ENCODE peak calls at places on chromosomes 6 and 20, in six cellular contexts. D is HCEC 1CT, T is foreskin fibroblast, K is amygdala, R is NCI-H1105, M is GOT3. A is an unnamed sample.

GRCh38 chr20:62123450-62124118 is 1.3 kb downstream of the LSM14B start:
- DNase-seq in K (no peak), R (no peak), D (no peak), T (no peak), M (no peak), A (peak; percentile 33)

GRCh38 chr6:106192824-106193223 is 106.7 kb downstream of the PRDM1 start:
- DNase-seq in K (no peak), T (peak; percentile 76), D (peak; percentile 83), M (no peak), R (no peak), A (peak; percentile 91)

GRCh38 chr6:31203345-31203979 is 33.0 kb upstream of the POU5F1 start:
- DNase-seq in K (no peak), T (peak; percentile 38), D (peak; percentile 73), R (no peak), M (no peak), A (peak; percentile 80)

GRCh38 chr6:42777126-42777822 is 4.6 kb upstream of the BICRAL start:
- DNase-seq in R (no peak), T (peak; percentile 41), K (no peak), M (no peak), D (peak; percentile 57), A (peak; percentile 59)

GRCh38 chr20:2750343-2751251 is 49.8 kb downstream of the CPXM1 start:
- DNase-seq in D (peak; percentile 32), T (peak; percentile 44), M (no peak), K (no peak), R (no peak), A (peak; percentile 35)

GRCh38 chr20:57659131-57659788 is 39.0 kb upstream of the ZBP1 start:
- DNase-seq in M (no peak), T (no peak), K (no peak), D (no peak), R (no peak), A (no peak)

GRCh38 chr20:45020236-45020886 is 54.0 kb downstream of the STK4 start:
- DNase-seq in D (peak; percentile 38), T (no peak), R (no peak), K (no peak), M (no peak), A (peak; percentile 52)

GRCh38 chr6:33840064-33840926 is 36.5 kb upstream of the MLN start:
- DNase-seq in M (peak; percentile 66), T (peak; percentile 94), D (peak; percentile 98), K (no peak), R (no peak), A (peak; percentile 95)

GRCh38 chr6:135280375-135281136 is 99.4 kb downstream of the MYB start:
- DNase-seq in D (peak; percentile 77), R (no peak), M (no peak), K (no peak), T (peak; percentile 28), A (peak; percentile 76)

GRCh38 chr6:69005194-69005593 is 370.1 kb downstream of the ADGRB3 start:
- DNase-seq in D (no peak), R (no peak), K (no peak), T (no peak), M (no peak), A (no peak)

GRCh38 chr20:62685781-62686555 is 22.7 kb upstream of the NTSR1 start:
- DNase-seq in R (peak; percentile 78), K (no peak), M (no peak), D (no peak), T (no peak), A (no peak)

GRCh38 chr6:94065707-94066337 is 646.5 kb upstream of the EPHA7 start:
- DNase-seq in T (no peak), M (no peak), K (no peak), D (no peak), R (no peak), A (no peak)

GRCh38 chr6:56314683-56315523 is 67.5 kb upstream of the COL21A1 start:
- DNase-seq in K (no peak), M (no peak), R (peak; percentile 25), D (peak; percentile 50), T (peak; percentile 30), A (peak; percentile 56)

GRCh38 chr6:25334793-25335192 is 55.6 kb downstream of the CARMIL1 start:
- DNase-seq in R (no peak), T (no peak), K (no peak), D (no peak), M (no peak), A (no peak)

GRCh38 chr6:44172759-44173500 is 14.3 kb downstream of the CAPN11 start:
- DNase-seq in M (peak; percentile 17), T (peak; percentile 75), K (peak; percentile 60), D (peak; percentile 72), R (peak; percentile 50), A (peak; percentile 60)

GRCh38 chr6:100678027-100678426 is 203.1 kb downstream of the ASCC3 start:
- DNase-seq in K (no peak), D (peak; percentile 11), T (no peak), R (no peak), M (no peak), A (peak; percentile 39)

GRCh38 chr20:20405619-20406018 is 37.7 kb downstream of the INSM1 start:
- DNase-seq in M (no peak), D (no peak), K (no peak), T (no peak), R (no peak), A (no peak)

GRCh38 chr6:123829302-123829953 is 25.8 kb downstream of the NKAIN2 start:
- DNase-seq in M (no peak), D (peak; percentile 43), T (no peak), K (no peak), R (no peak), A (peak; percentile 66)

GRCh38 chr20:22371843-22372242 is 212.5 kb downstream of the FOXA2 start:
- DNase-seq in T (no peak), M (no peak), K (no peak), R (no peak), D (no peak), A (no peak)

GRCh38 chr20:474581-474980 is 12.2 kb upstream of the TBC1D20 start:
- DNase-seq in K (no peak), R (no peak), D (no peak), M (no peak), T (no peak), A (no peak)

GRCh38 chr20:39829255-39829654 is 859.8 kb downstream of the MAFB start:
- DNase-seq in M (no peak), T (no peak), R (no peak), K (no peak), D (no peak), A (peak; percentile 40)

GRCh38 chr6:155077784-155078183 is 82.7 kb downstream of the TIAM2 start:
- DNase-seq in T (no peak), R (no peak), K (no peak), M (no peak), D (no peak), A (no peak)

GRCh38 chr20:56429496-56429895 is 17.4 kb downstream of the CASS4 start:
- DNase-seq in T (peak; percentile 84), M (no peak), R (no peak), D (peak; percentile 66), K (no peak), A (no peak)

GRCh38 chr20:25196701-25197120 is 1.2 kb downstream of the ENTPD6 start:
- DNase-seq in R (peak; percentile 28), D (no peak), K (no peak), M (no peak), T (no peak), A (no peak)

GRCh38 chr6:138546733-138547185 is 47.5 kb upstream of the NHSL1 start:
- DNase-seq in T (no peak), M (no peak), K (no peak), R (no peak), D (peak; percentile 34), A (no peak)

GRCh38 chr20:35307666-35308653 is 15.7 kb upstream of the FAM83C start:
- DNase-seq in K (peak; percentile 51), T (peak; percentile 96), M (peak; percentile 76), D (peak; percentile 92), R (peak; percentile 85), A (peak; percentile 76)

GRCh38 chr6:16473908-16474791 is 235.8 kb downstream of the GMPR start:
- DNase-seq in K (no peak), R (no peak), T (no peak), D (no peak), M (no peak), A (no peak)

GRCh38 chr20:1164871-1165270 is 19.9 kb downstream of the TMEM74B start:
- DNase-seq in D (no peak), T (no peak), M (no peak), K (no peak), R (no peak), A (no peak)

GRCh38 chr6:17281497-17282481 is 628 bp downstream of the RBM24 start:
- DNase-seq in D (peak; percentile 21), M (no peak), K (no peak), T (no peak), R (no peak), A (peak; percentile 40)

GRCh38 chr20:44750081-44750805 is 4.6 kb downstream of the KCNK15 start:
- DNase-seq in K (no peak), T (no peak), M (no peak), R (no peak), D (no peak), A (no peak)

GRCh38 chr20:17226410-17227198 is at the start of gene PCSK2:
- DNase-seq in R (peak; percentile 96), M (peak; percentile 51), K (peak; percentile 49), T (peak; percentile 10), D (no peak), A (peak; percentile 55)

GRCh38 chr20:3165473-3166337 is 6.0 kb upstream of the FASTKD5 start:
- DNase-seq in R (no peak), K (no peak), M (no peak), T (peak; percentile 40), D (no peak), A (peak; percentile 16)

GRCh38 chr6:91708534-91708933 is 1121.7 kb upstream of the MAP3K7 start:
- DNase-seq in M (no peak), K (no peak), D (no peak), T (no peak), R (no peak), A (no peak)

GRCh38 chr6:3229566-3230274 is 2.3 kb upstream of the TUBB2B start:
- DNase-seq in R (peak; percentile 79), K (peak; percentile 35), D (no peak), M (no peak), T (no peak), A (no peak)

GRCh38 chr6:106547053-106547414 is 82.3 kb downstream of the RTN4IP1 start:
- DNase-seq in T (no peak), D (no peak), K (no peak), M (no peak), R (peak; percentile 6), A (peak; percentile 67)

GRCh38 chr20:1815502-1816085 is 79.6 kb upstream of the SIRPA start:
- DNase-seq in D (no peak), T (no peak), R (peak; percentile 73), K (no peak), M (no peak), A (no peak)

GRCh38 chr20:39630215-39630614 is 668.1 kb downstream of the DHX35 start:
- DNase-seq in D (no peak), K (no peak), R (no peak), M (no peak), T (no peak), A (no peak)

GRCh38 chr20:48159156-48159971 is 374.1 kb upstream of the SULF2 start:
- DNase-seq in T (no peak), D (no peak), K (no peak), R (no peak), M (no peak), A (no peak)

GRCh38 chr6:108068618-108069017 is 5.9 kb downstream of the OSTM1 start:
- DNase-seq in D (no peak), T (no peak), M (no peak), K (no peak), R (no peak), A (no peak)

A was measured in fibroblast of lung.